ENCODE peak calls at places on chromosomes 1 and 21, in six cellular contexts. One of them, this sample, is unnamed.

GRCh38 chr1:41695118-41695517 is 210.6 kb upstream of the EDN2 start:
- DNase-seq in hepatocyte: no peak
- DNase-seq in activated naive CD4-positive, alpha-beta T cell: no peak
- DNase-seq in stimulated activated CD4-positive, alpha-beta T cell treated with anti-CD3 and anti-CD28 coated beads, Interleukin-2, amount 100 ng/mL, for 48 hours: no peak
- DNase-seq in stimulated activated CD8-positive, alpha-beta memory T cell treated with anti-CD3 and anti-CD28 coated beads, Interleukin-15, amount 100 ng/mL, for 1 hour: no peak
- DNase-seq in HS-27A: no peak
- DNase-seq in this sample: no peak

GRCh38 chr1:15304708-15305326 is 57.8 kb downstream of the FHAD1 start:
- DNase-seq in hepatocyte: peak; percentile 85
- DNase-seq in activated naive CD4-positive, alpha-beta T cell: peak; percentile 58
- DNase-seq in stimulated activated CD4-positive, alpha-beta T cell treated with anti-CD3 and anti-CD28 coated beads, Interleukin-2, amount 100 ng/mL, for 48 hours: peak; percentile 76
- DNase-seq in stimulated activated CD8-positive, alpha-beta memory T cell treated with anti-CD3 and anti-CD28 coated beads, Interleukin-15, amount 100 ng/mL, for 1 hour: peak; percentile 46
- DNase-seq in HS-27A: peak; percentile 17
- DNase-seq in this sample: peak; percentile 33

GRCh38 chr1:247421074-247421473 is 5.1 kb downstream of the NLRP3 start:
- DNase-seq in hepatocyte: no peak
- DNase-seq in activated naive CD4-positive, alpha-beta T cell: no peak
- DNase-seq in stimulated activated CD4-positive, alpha-beta T cell treated with anti-CD3 and anti-CD28 coated beads, Interleukin-2, amount 100 ng/mL, for 48 hours: no peak
- DNase-seq in stimulated activated CD8-positive, alpha-beta memory T cell treated with anti-CD3 and anti-CD28 coated beads, Interleukin-15, amount 100 ng/mL, for 1 hour: no peak
- DNase-seq in HS-27A: no peak
- DNase-seq in this sample: no peak

GRCh38 chr1:89873250-89873649 is 52.4 kb downstream of the LRRC8D start:
- DNase-seq in hepatocyte: no peak
- DNase-seq in activated naive CD4-positive, alpha-beta T cell: no peak
- DNase-seq in stimulated activated CD4-positive, alpha-beta T cell treated with anti-CD3 and anti-CD28 coated beads, Interleukin-2, amount 100 ng/mL, for 48 hours: no peak
- DNase-seq in stimulated activated CD8-positive, alpha-beta memory T cell treated with anti-CD3 and anti-CD28 coated beads, Interleukin-15, amount 100 ng/mL, for 1 hour: no peak
- DNase-seq in HS-27A: no peak
- DNase-seq in this sample: no peak

GRCh38 chr1:90351019-90351418 is 356.1 kb downstream of the ZNF326 start:
- DNase-seq in hepatocyte: no peak
- DNase-seq in activated naive CD4-positive, alpha-beta T cell: no peak
- DNase-seq in stimulated activated CD4-positive, alpha-beta T cell treated with anti-CD3 and anti-CD28 coated beads, Interleukin-2, amount 100 ng/mL, for 48 hours: no peak
- DNase-seq in stimulated activated CD8-positive, alpha-beta memory T cell treated with anti-CD3 and anti-CD28 coated beads, Interleukin-15, amount 100 ng/mL, for 1 hour: no peak
- DNase-seq in HS-27A: no peak
- DNase-seq in this sample: no peak

GRCh38 chr1:214901718-214902117 is 180.8 kb upstream of the KCNK2 start:
- DNase-seq in hepatocyte: no peak
- DNase-seq in activated naive CD4-positive, alpha-beta T cell: no peak
- DNase-seq in stimulated activated CD4-positive, alpha-beta T cell treated with anti-CD3 and anti-CD28 coated beads, Interleukin-2, amount 100 ng/mL, for 48 hours: no peak
- DNase-seq in stimulated activated CD8-positive, alpha-beta memory T cell treated with anti-CD3 and anti-CD28 coated beads, Interleukin-15, amount 100 ng/mL, for 1 hour: no peak
- DNase-seq in HS-27A: peak; percentile 90
- DNase-seq in this sample: no peak

GRCh38 chr21:15617968-15618367 is 111.8 kb upstream of the USP25 start:
- DNase-seq in hepatocyte: no peak
- DNase-seq in activated naive CD4-positive, alpha-beta T cell: no peak
- DNase-seq in stimulated activated CD4-positive, alpha-beta T cell treated with anti-CD3 and anti-CD28 coated beads, Interleukin-2, amount 100 ng/mL, for 48 hours: no peak
- DNase-seq in stimulated activated CD8-positive, alpha-beta memory T cell treated with anti-CD3 and anti-CD28 coated beads, Interleukin-15, amount 100 ng/mL, for 1 hour: no peak
- DNase-seq in HS-27A: peak; percentile 89
- DNase-seq in this sample: no peak

GRCh38 chr21:41664881-41665765 is 101.7 kb downstream of the RIPK4 start:
- DNase-seq in hepatocyte: no peak
- DNase-seq in activated naive CD4-positive, alpha-beta T cell: no peak
- DNase-seq in stimulated activated CD4-positive, alpha-beta T cell treated with anti-CD3 and anti-CD28 coated beads, Interleukin-2, amount 100 ng/mL, for 48 hours: no peak
- DNase-seq in stimulated activated CD8-positive, alpha-beta memory T cell treated with anti-CD3 and anti-CD28 coated beads, Interleukin-15, amount 100 ng/mL, for 1 hour: no peak
- DNase-seq in HS-27A: no peak
- DNase-seq in this sample: no peak

GRCh38 chr1:6127587-6128163 is 52.4 kb downstream of the CHD5 start:
- DNase-seq in hepatocyte: peak; percentile 83
- DNase-seq in activated naive CD4-positive, alpha-beta T cell: peak; percentile 68
- DNase-seq in stimulated activated CD4-positive, alpha-beta T cell treated with anti-CD3 and anti-CD28 coated beads, Interleukin-2, amount 100 ng/mL, for 48 hours: peak; percentile 59
- DNase-seq in stimulated activated CD8-positive, alpha-beta memory T cell treated with anti-CD3 and anti-CD28 coated beads, Interleukin-15, amount 100 ng/mL, for 1 hour: peak; percentile 27
- DNase-seq in HS-27A: no peak
- DNase-seq in this sample: peak; percentile 64

GRCh38 chr1:116573388-116574100 is 2.7 kb upstream of the CD58 start:
- DNase-seq in hepatocyte: no peak
- DNase-seq in activated naive CD4-positive, alpha-beta T cell: no peak
- DNase-seq in stimulated activated CD4-positive, alpha-beta T cell treated with anti-CD3 and anti-CD28 coated beads, Interleukin-2, amount 100 ng/mL, for 48 hours: no peak
- DNase-seq in stimulated activated CD8-positive, alpha-beta memory T cell treated with anti-CD3 and anti-CD28 coated beads, Interleukin-15, amount 100 ng/mL, for 1 hour: no peak
- DNase-seq in HS-27A: no peak
- DNase-seq in this sample: no peak

GRCh38 chr1:113534130-113534817 is 144.0 kb downstream of the MAGI3 start:
- DNase-seq in hepatocyte: peak; percentile 17
- DNase-seq in activated naive CD4-positive, alpha-beta T cell: no peak
- DNase-seq in stimulated activated CD4-positive, alpha-beta T cell treated with anti-CD3 and anti-CD28 coated beads, Interleukin-2, amount 100 ng/mL, for 48 hours: no peak
- DNase-seq in stimulated activated CD8-positive, alpha-beta memory T cell treated with anti-CD3 and anti-CD28 coated beads, Interleukin-15, amount 100 ng/mL, for 1 hour: no peak
- DNase-seq in HS-27A: peak; percentile 79
- DNase-seq in this sample: no peak

GRCh38 chr1:211739671-211740411 is 64.4 kb upstream of the NEK2 start:
- DNase-seq in hepatocyte: no peak
- DNase-seq in activated naive CD4-positive, alpha-beta T cell: no peak
- DNase-seq in stimulated activated CD4-positive, alpha-beta T cell treated with anti-CD3 and anti-CD28 coated beads, Interleukin-2, amount 100 ng/mL, for 48 hours: no peak
- DNase-seq in stimulated activated CD8-positive, alpha-beta memory T cell treated with anti-CD3 and anti-CD28 coated beads, Interleukin-15, amount 100 ng/mL, for 1 hour: no peak
- DNase-seq in HS-27A: no peak
- DNase-seq in this sample: no peak

GRCh38 chr1:226738421-226738994 is 574 bp downstream of the ITPKB start:
- DNase-seq in hepatocyte: peak; percentile 58
- DNase-seq in activated naive CD4-positive, alpha-beta T cell: peak; percentile 51
- DNase-seq in stimulated activated CD4-positive, alpha-beta T cell treated with anti-CD3 and anti-CD28 coated beads, Interleukin-2, amount 100 ng/mL, for 48 hours: no peak
- DNase-seq in stimulated activated CD8-positive, alpha-beta memory T cell treated with anti-CD3 and anti-CD28 coated beads, Interleukin-15, amount 100 ng/mL, for 1 hour: no peak
- DNase-seq in HS-27A: no peak
- DNase-seq in this sample: peak; percentile 39

GRCh38 chr1:66262233-66262632 is 271.7 kb upstream of the SGIP1 start:
- DNase-seq in hepatocyte: peak; percentile 64
- DNase-seq in activated naive CD4-positive, alpha-beta T cell: no peak
- DNase-seq in stimulated activated CD4-positive, alpha-beta T cell treated with anti-CD3 and anti-CD28 coated beads, Interleukin-2, amount 100 ng/mL, for 48 hours: no peak
- DNase-seq in stimulated activated CD8-positive, alpha-beta memory T cell treated with anti-CD3 and anti-CD28 coated beads, Interleukin-15, amount 100 ng/mL, for 1 hour: no peak
- DNase-seq in HS-27A: peak; percentile 67
- DNase-seq in this sample: no peak

GRCh38 chr1:230994860-230995259 is 16.0 kb downstream of the ARV1 start:
- DNase-seq in hepatocyte: no peak
- DNase-seq in activated naive CD4-positive, alpha-beta T cell: no peak
- DNase-seq in stimulated activated CD4-positive, alpha-beta T cell treated with anti-CD3 and anti-CD28 coated beads, Interleukin-2, amount 100 ng/mL, for 48 hours: no peak
- DNase-seq in stimulated activated CD8-positive, alpha-beta memory T cell treated with anti-CD3 and anti-CD28 coated beads, Interleukin-15, amount 100 ng/mL, for 1 hour: no peak
- DNase-seq in HS-27A: no peak
- DNase-seq in this sample: no peak

GRCh38 chr1:157682710-157683437 is 17.7 kb downstream of the FCRL3 start:
- DNase-seq in hepatocyte: no peak
- DNase-seq in activated naive CD4-positive, alpha-beta T cell: no peak
- DNase-seq in stimulated activated CD4-positive, alpha-beta T cell treated with anti-CD3 and anti-CD28 coated beads, Interleukin-2, amount 100 ng/mL, for 48 hours: no peak
- DNase-seq in stimulated activated CD8-positive, alpha-beta memory T cell treated with anti-CD3 and anti-CD28 coated beads, Interleukin-15, amount 100 ng/mL, for 1 hour: no peak
- DNase-seq in HS-27A: no peak
- DNase-seq in this sample: no peak

GRCh38 chr1:118159578-118159977 is 25.4 kb downstream of the SPAG17 start:
- DNase-seq in hepatocyte: no peak
- DNase-seq in activated naive CD4-positive, alpha-beta T cell: no peak
- DNase-seq in stimulated activated CD4-positive, alpha-beta T cell treated with anti-CD3 and anti-CD28 coated beads, Interleukin-2, amount 100 ng/mL, for 48 hours: no peak
- DNase-seq in stimulated activated CD8-positive, alpha-beta memory T cell treated with anti-CD3 and anti-CD28 coated beads, Interleukin-15, amount 100 ng/mL, for 1 hour: no peak
- DNase-seq in HS-27A: no peak
- DNase-seq in this sample: no peak

GRCh38 chr1:98277111-98277510 is 356.3 kb upstream of the DPYD start:
- DNase-seq in hepatocyte: peak; percentile 30
- DNase-seq in activated naive CD4-positive, alpha-beta T cell: no peak
- DNase-seq in stimulated activated CD4-positive, alpha-beta T cell treated with anti-CD3 and anti-CD28 coated beads, Interleukin-2, amount 100 ng/mL, for 48 hours: no peak
- DNase-seq in stimulated activated CD8-positive, alpha-beta memory T cell treated with anti-CD3 and anti-CD28 coated beads, Interleukin-15, amount 100 ng/mL, for 1 hour: no peak
- DNase-seq in HS-27A: peak; percentile 49
- DNase-seq in this sample: no peak